ENCODE peak calls at places on chromosomes 3 and 15, in seven cellular contexts. One of them, this sample, is unnamed.

GRCh38 chr15:29938701-29939340 is 116.6 kb upstream of the TJP1 start:
- DNase-seq in HepG2: peak; percentile 10
- DNase-seq in T47D: no peak
- DNase-seq in K562: peak; percentile 10
- DNase-seq in HCT116: no peak
- DNase-seq in SK-N-SH: no peak
- DNase-seq in GM12878: no peak
- DNase-seq in this sample: no peak

GRCh38 chr15:33111051-33111451 is 83.5 kb downstream of the FMN1 start:
- DNase-seq in K562: no peak
- DNase-seq in HepG2: no peak
- DNase-seq in HCT116: no peak
- DNase-seq in SK-N-SH: no peak
- DNase-seq in GM12878: no peak
- DNase-seq in T47D: no peak
- DNase-seq in this sample: no peak

GRCh38 chr3:142225885-142226215 is 465 bp upstream of the GK5 start:
- DNase-seq in HCT116: no peak
- DNase-seq in K562: no peak
- DNase-seq in HepG2: no peak
- DNase-seq in T47D: no peak
- DNase-seq in GM12878: no peak
- DNase-seq in SK-N-SH: no peak
- DNase-seq in this sample: no peak

GRCh38 chr3:86958534-86958933 is 32.4 kb downstream of the VGLL3 start:
- DNase-seq in T47D: no peak
- DNase-seq in SK-N-SH: no peak
- DNase-seq in K562: no peak
- DNase-seq in GM12878: no peak
- DNase-seq in HCT116: no peak
- DNase-seq in HepG2: no peak
- DNase-seq in this sample: no peak

GRCh38 chr3:79019137-79019923 is 748.5 kb downstream of the ROBO1 start:
- DNase-seq in K562: peak; percentile 10
- DNase-seq in GM12878: no peak
- DNase-seq in SK-N-SH: peak; percentile 89
- DNase-seq in HCT116: no peak
- DNase-seq in T47D: peak; percentile 42
- DNase-seq in HepG2: peak; percentile 84
- DNase-seq in this sample: peak; percentile 73

GRCh38 chr15:29183071-29183831 is 86.4 kb downstream of the NSMCE3 start:
- DNase-seq in K562: no peak
- DNase-seq in SK-N-SH: no peak
- DNase-seq in GM12878: no peak
- DNase-seq in HCT116: no peak
- DNase-seq in T47D: no peak
- DNase-seq in HepG2: no peak
- DNase-seq in this sample: no peak

GRCh38 chr15:80265021-80265420 is 13.0 kb upstream of the CTXND1 start:
- DNase-seq in K562: no peak
- DNase-seq in HCT116: no peak
- DNase-seq in GM12878: no peak
- DNase-seq in SK-N-SH: no peak
- DNase-seq in T47D: no peak
- DNase-seq in HepG2: no peak
- DNase-seq in this sample: no peak

GRCh38 chr3:69203631-69204314 is 81.4 kb upstream of the LMOD3 start:
- DNase-seq in HCT116: no peak
- DNase-seq in K562: no peak
- DNase-seq in SK-N-SH: no peak
- DNase-seq in T47D: no peak
- DNase-seq in HepG2: no peak
- DNase-seq in GM12878: no peak
- DNase-seq in this sample: no peak

GRCh38 chr15:83734487-83734886 is 80.6 kb downstream of the ADAMTSL3 start:
- DNase-seq in HepG2: no peak
- DNase-seq in SK-N-SH: no peak
- DNase-seq in GM12878: no peak
- DNase-seq in T47D: no peak
- DNase-seq in HCT116: peak; percentile 18
- DNase-seq in K562: peak; percentile 1
- DNase-seq in this sample: no peak

GRCh38 chr3:133330043-133330442 is 69.8 kb upstream of the BFSP2 start:
- DNase-seq in SK-N-SH: peak; percentile 56
- DNase-seq in HepG2: no peak
- DNase-seq in GM12878: no peak
- DNase-seq in HCT116: no peak
- DNase-seq in K562: no peak
- DNase-seq in T47D: no peak
- DNase-seq in this sample: no peak

GRCh38 chr3:13380991-13381390 is 39.1 kb downstream of the NUP210 start:
- DNase-seq in SK-N-SH: no peak
- DNase-seq in HCT116: no peak
- DNase-seq in K562: no peak
- DNase-seq in GM12878: no peak
- DNase-seq in HepG2: no peak
- DNase-seq in T47D: no peak
- DNase-seq in this sample: no peak

GRCh38 chr3:4398906-4399305 is 68.2 kb downstream of the SUMF1 start:
- DNase-seq in HepG2: no peak
- DNase-seq in HCT116: no peak
- DNase-seq in SK-N-SH: no peak
- DNase-seq in T47D: no peak
- DNase-seq in GM12878: no peak
- DNase-seq in K562: no peak
- DNase-seq in this sample: no peak

GRCh38 chr3:50862221-50862620 is 187.5 kb downstream of the DOCK3 start:
- DNase-seq in GM12878: no peak
- DNase-seq in SK-N-SH: no peak
- DNase-seq in HCT116: no peak
- DNase-seq in T47D: no peak
- DNase-seq in K562: peak; percentile 1
- DNase-seq in HepG2: no peak
- DNase-seq in this sample: peak; percentile 10

GRCh38 chr3:123679712-123680386 is 95.0 kb upstream of the HACD2 start:
- DNase-seq in K562: no peak
- DNase-seq in SK-N-SH: no peak
- DNase-seq in GM12878: no peak
- DNase-seq in T47D: no peak
- DNase-seq in HepG2: no peak
- DNase-seq in HCT116: no peak
- DNase-seq in this sample: no peak

GRCh38 chr3:171950373-171950772 is 89.0 kb upstream of the FNDC3B start:
- DNase-seq in SK-N-SH: peak; percentile 14
- DNase-seq in GM12878: no peak
- DNase-seq in HepG2: peak; percentile 35
- DNase-seq in HCT116: peak; percentile 28
- DNase-seq in K562: no peak
- DNase-seq in T47D: no peak
- DNase-seq in this sample: no peak

GRCh38 chr3:187678869-187679268 is 8.7 kb upstream of the SST start:
- DNase-seq in GM12878: no peak
- DNase-seq in K562: peak; percentile 68
- DNase-seq in T47D: peak; percentile 38
- DNase-seq in SK-N-SH: peak; percentile 34
- DNase-seq in HepG2: peak; percentile 41
- DNase-seq in HCT116: peak; percentile 42
- DNase-seq in this sample: peak; percentile 71

GRCh38 chr3:50292924-50293801 is 934 bp upstream of the IFRD2 start:
- DNase-seq in K562: no peak
- DNase-seq in HepG2: no peak
- DNase-seq in T47D: no peak
- DNase-seq in SK-N-SH: no peak
- DNase-seq in GM12878: no peak
- DNase-seq in HCT116: no peak
- DNase-seq in this sample: no peak

GRCh38 chr15:37733628-37734027 is 200.8 kb upstream of the TMCO5A start:
- DNase-seq in K562: no peak
- DNase-seq in HCT116: no peak
- DNase-seq in HepG2: no peak
- DNase-seq in SK-N-SH: no peak
- DNase-seq in T47D: no peak
- DNase-seq in GM12878: no peak
- DNase-seq in this sample: no peak

GRCh38 chr15:92880796-92881569 is 19.1 kb upstream of the CHD2 start:
- DNase-seq in SK-N-SH: no peak
- DNase-seq in K562: no peak
- DNase-seq in GM12878: no peak
- DNase-seq in T47D: no peak
- DNase-seq in HepG2: no peak
- DNase-seq in HCT116: no peak
- DNase-seq in this sample: no peak

GRCh38 chr15:57149196-57149595 is 227.1 kb upstream of the CGNL1 start:
- DNase-seq in HepG2: no peak
- DNase-seq in SK-N-SH: no peak
- DNase-seq in K562: no peak
- DNase-seq in HCT116: no peak
- DNase-seq in T47D: no peak
- DNase-seq in GM12878: no peak
- DNase-seq in this sample: no peak
- TF ChIP-seq JUND in HepG2: no peak
- TF ChIP-seq JUND in SK-N-SH: no peak
- TF ChIP-seq JUND in K562: no peak
- TF ChIP-seq JUND in HCT116: no peak
- TF ChIP-seq JUND in T47D: no peak
- TF ChIP-seq JUND in GM12878: no peak
- TF ChIP-seq JUND in this sample: no peak

GRCh38 chr15:76058714-76059319 is 968 bp upstream of the TMEM266 start:
- DNase-seq in HCT116: no peak
- DNase-seq in T47D: no peak
- DNase-seq in GM12878: peak; percentile 19
- DNase-seq in K562: peak; percentile 35
- DNase-seq in SK-N-SH: peak; percentile 50
- DNase-seq in HepG2: peak; percentile 15
- DNase-seq in this sample: no peak
- TF ChIP-seq JUND in HCT116: no peak
- TF ChIP-seq JUND in T47D: no peak
- TF ChIP-seq JUND in GM12878: no peak
- TF ChIP-seq JUND in K562: no peak
- TF ChIP-seq JUND in SK-N-SH: no peak
- TF ChIP-seq JUND in HepG2: no peak
- TF ChIP-seq JUND in this sample: no peak

DNA sequence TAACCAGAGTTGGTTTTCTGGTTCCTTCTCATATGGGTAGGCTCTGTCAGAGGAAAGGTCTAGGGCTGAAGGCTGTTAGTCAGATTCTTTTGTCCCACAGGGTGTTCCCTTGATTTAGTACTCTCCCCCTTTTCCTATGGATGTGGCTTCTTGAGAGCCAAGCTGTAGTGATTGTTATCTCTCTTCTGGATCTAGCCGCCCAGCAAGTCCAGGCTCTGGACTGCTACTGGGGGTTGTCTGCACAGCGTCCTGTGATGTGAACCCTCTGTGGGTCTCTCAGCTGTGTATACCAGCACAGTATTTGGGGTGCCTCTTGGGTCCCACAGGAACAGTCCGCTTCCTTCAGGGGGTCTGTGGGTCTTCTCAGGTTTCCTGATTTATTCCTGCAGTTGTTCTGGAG is 70.8 kb downstream of the PPP2R3A start:
- DNase-seq in K562: no peak
- DNase-seq in SK-N-SH: no peak
- DNase-seq in HCT116: no peak
- DNase-seq in GM12878: no peak
- DNase-seq in T47D: no peak
- DNase-seq in HepG2: no peak
- DNase-seq in this sample: no peak
- TF ChIP-seq JUND in K562: no peak
- TF ChIP-seq JUND in SK-N-SH: no peak
- TF ChIP-seq JUND in HCT116: no peak
- TF ChIP-seq JUND in GM12878: no peak
- TF ChIP-seq JUND in T47D: no peak
- TF ChIP-seq JUND in HepG2: no peak
- TF ChIP-seq JUND in this sample: no peak

GRCh38 chr15:73732911-73733310 is 20.2 kb downstream of the INSYN1 start:
- DNase-seq in GM12878: no peak
- DNase-seq in SK-N-SH: no peak
- DNase-seq in HepG2: no peak
- DNase-seq in T47D: peak; percentile 59
- DNase-seq in K562: no peak
- DNase-seq in HCT116: no peak
- DNase-seq in this sample: no peak
- TF ChIP-seq JUND in GM12878: no peak
- TF ChIP-seq JUND in SK-N-SH: no peak
- TF ChIP-seq JUND in HepG2: no peak
- TF ChIP-seq JUND in T47D: no peak
- TF ChIP-seq JUND in K562: no peak
- TF ChIP-seq JUND in HCT116: no peak
- TF ChIP-seq JUND in this sample: no peak

GRCh38 chr3:188792788-188793187 is 379.0 kb upstream of the TPRG1 start:
- DNase-seq in SK-N-SH: peak; percentile 18
- DNase-seq in HCT116: no peak
- DNase-seq in HepG2: peak; percentile 9
- DNase-seq in T47D: no peak
- DNase-seq in GM12878: no peak
- DNase-seq in K562: no peak
- DNase-seq in this sample: peak; percentile 53
- TF ChIP-seq JUND in SK-N-SH: no peak
- TF ChIP-seq JUND in HCT116: no peak
- TF ChIP-seq JUND in HepG2: no peak
- TF ChIP-seq JUND in T47D: no peak
- TF ChIP-seq JUND in GM12878: no peak
- TF ChIP-seq JUND in K562: no peak
- TF ChIP-seq JUND in this sample: no peak